ENCODE peak calls at places on chromosomes 5 and 9, in ten cellular contexts. One of them, this sample, is unnamed.

GRCh38 chr5:77256406-77256805 is 45.9 kb downstream of the PDE8B start:
- DNase-seq in GM06990: no peak
- DNase-seq in PC-9: no peak
- DNase-seq in choroid plexus epithelial cell: no peak
- DNase-seq in stomach: no peak
- DNase-seq in fibroblast of the aortic adventitia: no peak
- DNase-seq in cardiac fibroblast: no peak
- DNase-seq in foreskin fibroblast: no peak
- DNase-seq in fibroblast of pulmonary artery: no peak
- DNase-seq in colonic mucosa: no peak
- DNase-seq in this sample: no peak

GRCh38 chr9:116027511-116027910 is 126.1 kb upstream of the PAPPA start:
- DNase-seq in fibroblast of pulmonary artery: peak
- DNase-seq in fibroblast of the aortic adventitia: peak
- DNase-seq in colonic mucosa: no peak
- DNase-seq in choroid plexus epithelial cell: peak
- DNase-seq in PC-9: no peak
- DNase-seq in foreskin fibroblast: peak
- DNase-seq in GM06990: no peak
- DNase-seq in cardiac fibroblast: peak
- DNase-seq in stomach: no peak
- DNase-seq in this sample: no peak

GRCh38 chr5:98433673-98434072 is 339.8 kb upstream of the RGMB start:
- DNase-seq in fibroblast of the aortic adventitia: peak
- DNase-seq in GM06990: no peak
- DNase-seq in colonic mucosa: no peak
- DNase-seq in foreskin fibroblast: peak
- DNase-seq in PC-9: no peak
- DNase-seq in cardiac fibroblast: peak
- DNase-seq in stomach: no peak
- DNase-seq in fibroblast of pulmonary artery: peak
- DNase-seq in choroid plexus epithelial cell: peak
- DNase-seq in this sample: no peak

GRCh38 chr9:90460220-90460619 is 182.4 kb downstream of the DIRAS2 start:
- DNase-seq in cardiac fibroblast: no peak
- DNase-seq in GM06990: no peak
- DNase-seq in colonic mucosa: peak
- DNase-seq in PC-9: no peak
- DNase-seq in choroid plexus epithelial cell: no peak
- DNase-seq in foreskin fibroblast: no peak
- DNase-seq in stomach: no peak
- DNase-seq in fibroblast of pulmonary artery: no peak
- DNase-seq in fibroblast of the aortic adventitia: no peak
- DNase-seq in this sample: no peak

GRCh38 chr5:133753856-133754255 is 141.5 kb upstream of the FSTL4 start:
- DNase-seq in foreskin fibroblast: peak
- DNase-seq in choroid plexus epithelial cell: no peak
- DNase-seq in fibroblast of the aortic adventitia: no peak
- DNase-seq in PC-9: no peak
- DNase-seq in stomach: no peak
- DNase-seq in colonic mucosa: no peak
- DNase-seq in fibroblast of pulmonary artery: no peak
- DNase-seq in GM06990: no peak
- DNase-seq in cardiac fibroblast: no peak
- DNase-seq in this sample: no peak

GRCh38 chr5:3852154-3852930 is 256.7 kb downstream of the IRX1 start:
- DNase-seq in PC-9: no peak
- DNase-seq in foreskin fibroblast: no peak
- DNase-seq in cardiac fibroblast: no peak
- DNase-seq in GM06990: no peak
- DNase-seq in colonic mucosa: no peak
- DNase-seq in fibroblast of the aortic adventitia: no peak
- DNase-seq in choroid plexus epithelial cell: no peak
- DNase-seq in fibroblast of pulmonary artery: no peak
- DNase-seq in stomach: no peak
- DNase-seq in this sample: no peak

GRCh38 chr5:157748740-157749461 is 5.4 kb downstream of the LSM11 start:
- DNase-seq in choroid plexus epithelial cell: peak
- DNase-seq in stomach: no peak
- DNase-seq in foreskin fibroblast: peak
- DNase-seq in fibroblast of pulmonary artery: peak
- DNase-seq in colonic mucosa: no peak
- DNase-seq in PC-9: no peak
- DNase-seq in GM06990: no peak
- DNase-seq in fibroblast of the aortic adventitia: peak
- DNase-seq in cardiac fibroblast: peak
- DNase-seq in this sample: no peak

GRCh38 chr9:21964925-21965385 is 29.2 kb downstream of the CDKN2A start:
- DNase-seq in GM06990: peak
- DNase-seq in fibroblast of the aortic adventitia: peak
- DNase-seq in choroid plexus epithelial cell: peak
- DNase-seq in foreskin fibroblast: peak
- DNase-seq in stomach: peak
- DNase-seq in colonic mucosa: peak
- DNase-seq in PC-9: no peak
- DNase-seq in cardiac fibroblast: peak
- DNase-seq in fibroblast of pulmonary artery: peak
- DNase-seq in this sample: no peak

GRCh38 chr9:70229579-70229978 is 29.2 kb upstream of the SMC5 start:
- DNase-seq in fibroblast of the aortic adventitia: peak
- DNase-seq in cardiac fibroblast: peak
- DNase-seq in fibroblast of pulmonary artery: peak
- DNase-seq in colonic mucosa: no peak
- DNase-seq in GM06990: no peak
- DNase-seq in PC-9: no peak
- DNase-seq in foreskin fibroblast: peak
- DNase-seq in stomach: no peak
- DNase-seq in choroid plexus epithelial cell: peak
- DNase-seq in this sample: no peak

GRCh38 chr5:79562351-79563246 is 48.7 kb upstream of the HOMER1 start:
- DNase-seq in foreskin fibroblast: peak
- DNase-seq in fibroblast of the aortic adventitia: peak
- DNase-seq in PC-9: no peak
- DNase-seq in choroid plexus epithelial cell: peak
- DNase-seq in colonic mucosa: no peak
- DNase-seq in cardiac fibroblast: peak
- DNase-seq in GM06990: no peak
- DNase-seq in stomach: no peak
- DNase-seq in fibroblast of pulmonary artery: peak
- DNase-seq in this sample: no peak

GRCh38 chr5:141557681-141558136 is 61.1 kb downstream of the DIAPH1 start:
- DNase-seq in foreskin fibroblast: peak
- DNase-seq in PC-9: peak
- DNase-seq in cardiac fibroblast: peak
- DNase-seq in GM06990: peak
- DNase-seq in fibroblast of pulmonary artery: peak
- DNase-seq in colonic mucosa: peak
- DNase-seq in stomach: peak
- DNase-seq in fibroblast of the aortic adventitia: peak
- DNase-seq in choroid plexus epithelial cell: peak
- DNase-seq in this sample: no peak

GRCh38 chr5:141560141-141560540 is 58.7 kb downstream of the DIAPH1 start:
- DNase-seq in choroid plexus epithelial cell: peak
- DNase-seq in GM06990: no peak
- DNase-seq in foreskin fibroblast: peak
- DNase-seq in colonic mucosa: no peak
- DNase-seq in fibroblast of the aortic adventitia: peak
- DNase-seq in cardiac fibroblast: peak
- DNase-seq in fibroblast of pulmonary artery: peak
- DNase-seq in PC-9: no peak
- DNase-seq in stomach: no peak
- DNase-seq in this sample: no peak

GRCh38 chr5:141560725-141561483 is 57.9 kb downstream of the DIAPH1 start:
- DNase-seq in fibroblast of the aortic adventitia: peak
- DNase-seq in cardiac fibroblast: peak
- DNase-seq in GM06990: no peak
- DNase-seq in foreskin fibroblast: peak
- DNase-seq in colonic mucosa: peak
- DNase-seq in PC-9: no peak
- DNase-seq in stomach: peak
- DNase-seq in choroid plexus epithelial cell: peak
- DNase-seq in fibroblast of pulmonary artery: peak
- DNase-seq in this sample: no peak

GRCh38 chr5:141559481-141559880 is 59.3 kb downstream of the DIAPH1 start:
- DNase-seq in fibroblast of pulmonary artery: peak
- DNase-seq in colonic mucosa: no peak
- DNase-seq in GM06990: no peak
- DNase-seq in stomach: no peak
- DNase-seq in foreskin fibroblast: peak
- DNase-seq in PC-9: no peak
- DNase-seq in choroid plexus epithelial cell: peak
- DNase-seq in fibroblast of the aortic adventitia: peak
- DNase-seq in cardiac fibroblast: peak
- DNase-seq in this sample: no peak

GRCh38 chr5:141558150-141558549 is 60.6 kb downstream of the DIAPH1 start:
- DNase-seq in fibroblast of the aortic adventitia: no peak
- DNase-seq in stomach: no peak
- DNase-seq in foreskin fibroblast: no peak
- DNase-seq in PC-9: no peak
- DNase-seq in cardiac fibroblast: peak
- DNase-seq in colonic mucosa: no peak
- DNase-seq in choroid plexus epithelial cell: peak
- DNase-seq in GM06990: no peak
- DNase-seq in fibroblast of pulmonary artery: peak
- DNase-seq in this sample: no peak
- TF ChIP-seq CTCF in fibroblast of the aortic adventitia: no peak
- TF ChIP-seq CTCF in stomach: no peak
- TF ChIP-seq CTCF in foreskin fibroblast: no peak
- TF ChIP-seq CTCF in PC-9: peak
- TF ChIP-seq CTCF in cardiac fibroblast: no peak
- TF ChIP-seq CTCF in colonic mucosa: no peak
- TF ChIP-seq CTCF in choroid plexus epithelial cell: no peak
- TF ChIP-seq CTCF in GM06990: no peak
- TF ChIP-seq CTCF in fibroblast of pulmonary artery: no peak
- TF ChIP-seq CTCF in this sample: peak

GRCh38 chr9:83296123-83296522 is 233.2 kb upstream of the RASEF start:
- DNase-seq in choroid plexus epithelial cell: no peak
- DNase-seq in stomach: no peak
- DNase-seq in GM06990: no peak
- DNase-seq in PC-9: no peak
- DNase-seq in cardiac fibroblast: no peak
- DNase-seq in fibroblast of pulmonary artery: no peak
- DNase-seq in fibroblast of the aortic adventitia: no peak
- DNase-seq in foreskin fibroblast: peak
- DNase-seq in colonic mucosa: no peak
- DNase-seq in this sample: no peak
- TF ChIP-seq CTCF in choroid plexus epithelial cell: no peak
- TF ChIP-seq CTCF in stomach: no peak
- TF ChIP-seq CTCF in GM06990: no peak
- TF ChIP-seq CTCF in PC-9: no peak
- TF ChIP-seq CTCF in cardiac fibroblast: no peak
- TF ChIP-seq CTCF in fibroblast of pulmonary artery: no peak
- TF ChIP-seq CTCF in fibroblast of the aortic adventitia: no peak
- TF ChIP-seq CTCF in foreskin fibroblast: no peak
- TF ChIP-seq CTCF in colonic mucosa: no peak
- TF ChIP-seq CTCF in this sample: no peak

DNA sequence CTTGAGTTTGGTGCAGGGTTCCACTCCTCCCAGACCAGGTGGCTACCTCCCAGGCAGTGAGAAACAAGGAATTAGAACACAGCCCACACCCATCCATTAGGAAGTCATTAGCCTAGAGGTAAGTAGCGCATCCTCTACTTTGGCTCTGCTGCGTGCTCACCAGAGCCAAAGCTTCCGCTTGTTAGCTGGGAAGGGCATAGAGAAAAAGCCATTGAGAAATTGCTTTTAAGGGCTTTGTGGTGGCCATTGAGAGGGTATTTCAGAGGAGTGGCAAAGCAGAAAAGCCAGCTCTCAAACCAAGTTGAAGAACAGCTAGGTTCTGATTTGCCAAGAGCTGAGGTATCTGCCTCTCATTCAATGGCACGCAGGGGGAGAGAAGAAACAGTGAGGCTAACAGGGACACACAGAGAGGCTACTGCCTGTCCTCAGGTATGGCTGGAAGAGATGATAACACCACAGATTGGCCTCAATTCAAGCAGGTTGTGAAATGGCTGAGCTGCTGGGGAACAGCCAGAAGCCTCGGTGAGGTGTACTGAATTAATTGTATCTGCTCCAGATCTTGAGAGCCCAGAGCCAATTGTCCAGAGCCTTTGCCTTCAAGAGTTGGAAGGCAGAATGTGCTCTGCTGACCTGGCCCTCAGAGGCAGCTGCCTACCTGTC is 119.4 kb downstream of the NTRK2 start:
- DNase-seq in cardiac fibroblast: no peak
- DNase-seq in GM06990: no peak
- DNase-seq in stomach: no peak
- DNase-seq in choroid plexus epithelial cell: no peak
- DNase-seq in colonic mucosa: no peak
- DNase-seq in fibroblast of the aortic adventitia: no peak
- DNase-seq in foreskin fibroblast: no peak
- DNase-seq in fibroblast of pulmonary artery: no peak
- DNase-seq in PC-9: no peak
- DNase-seq in this sample: no peak
- TF ChIP-seq CTCF in cardiac fibroblast: no peak
- TF ChIP-seq CTCF in GM06990: no peak
- TF ChIP-seq CTCF in stomach: no peak
- TF ChIP-seq CTCF in choroid plexus epithelial cell: no peak
- TF ChIP-seq CTCF in colonic mucosa: no peak
- TF ChIP-seq CTCF in fibroblast of the aortic adventitia: no peak
- TF ChIP-seq CTCF in foreskin fibroblast: no peak
- TF ChIP-seq CTCF in fibroblast of pulmonary artery: no peak
- TF ChIP-seq CTCF in PC-9: no peak
- TF ChIP-seq CTCF in this sample: no peak

GRCh38 chr9:127940598-127940997 is 2.9 kb upstream of the DPM2 start:
- DNase-seq in cardiac fibroblast: no peak
- DNase-seq in GM06990: no peak
- DNase-seq in foreskin fibroblast: no peak
- DNase-seq in choroid plexus epithelial cell: no peak
- DNase-seq in fibroblast of pulmonary artery: no peak
- DNase-seq in colonic mucosa: no peak
- DNase-seq in fibroblast of the aortic adventitia: no peak
- DNase-seq in PC-9: no peak
- DNase-seq in stomach: no peak
- DNase-seq in this sample: no peak

GRCh38 chr9:127943746-127944145 is 6.1 kb upstream of the DPM2 start:
- DNase-seq in colonic mucosa: peak
- DNase-seq in fibroblast of the aortic adventitia: peak
- DNase-seq in stomach: peak
- DNase-seq in GM06990: peak
- DNase-seq in fibroblast of pulmonary artery: peak
- DNase-seq in choroid plexus epithelial cell: peak
- DNase-seq in cardiac fibroblast: peak
- DNase-seq in PC-9: peak
- DNase-seq in foreskin fibroblast: peak
- DNase-seq in this sample: no peak

GRCh38 chr9:127941062-127941925 is 3.6 kb upstream of the DPM2 start:
- DNase-seq in stomach: no peak
- DNase-seq in PC-9: no peak
- DNase-seq in fibroblast of the aortic adventitia: no peak
- DNase-seq in GM06990: no peak
- DNase-seq in choroid plexus epithelial cell: no peak
- DNase-seq in colonic mucosa: no peak
- DNase-seq in foreskin fibroblast: no peak
- DNase-seq in cardiac fibroblast: no peak
- DNase-seq in fibroblast of pulmonary artery: no peak
- DNase-seq in this sample: no peak

GRCh38 chr9:127943011-127943662 is 5.5 kb upstream of the DPM2 start:
- DNase-seq in GM06990: no peak
- DNase-seq in foreskin fibroblast: no peak
- DNase-seq in fibroblast of the aortic adventitia: no peak
- DNase-seq in PC-9: no peak
- DNase-seq in choroid plexus epithelial cell: no peak
- DNase-seq in fibroblast of pulmonary artery: no peak
- DNase-seq in stomach: no peak
- DNase-seq in cardiac fibroblast: no peak
- DNase-seq in colonic mucosa: no peak
- DNase-seq in this sample: no peak

GRCh38 chr9:127942152-127943010 is 4.7 kb upstream of the DPM2 start:
- DNase-seq in GM06990: no peak
- DNase-seq in fibroblast of the aortic adventitia: peak
- DNase-seq in foreskin fibroblast: peak
- DNase-seq in colonic mucosa: no peak
- DNase-seq in stomach: peak
- DNase-seq in cardiac fibroblast: peak
- DNase-seq in PC-9: no peak
- DNase-seq in fibroblast of pulmonary artery: peak
- DNase-seq in choroid plexus epithelial cell: peak
- DNase-seq in this sample: no peak
- TF ChIP-seq CTCF in GM06990: peak
- TF ChIP-seq CTCF in fibroblast of the aortic adventitia: peak
- TF ChIP-seq CTCF in foreskin fibroblast: peak
- TF ChIP-seq CTCF in colonic mucosa: peak
- TF ChIP-seq CTCF in stomach: no peak
- TF ChIP-seq CTCF in cardiac fibroblast: peak
- TF ChIP-seq CTCF in PC-9: peak
- TF ChIP-seq CTCF in fibroblast of pulmonary artery: peak
- TF ChIP-seq CTCF in choroid plexus epithelial cell: peak
- TF ChIP-seq CTCF in this sample: peak